ENCODE peak calls at places on chromosomes 11 and 22, in seven cellular contexts. G, X, I, U, Q, W and H are unnamed samples.

GRCh38 chr11:85811624-85812023 is 683 bp upstream of the SYTL2 start:
- DNase-seq in G (no peak), X (no peak), I (no peak), U (no peak), Q (no peak), W (no peak), H (no peak)

GRCh38 chr22:47101321-47101885 is 339.0 kb downstream of the TBC1D22A start:
- DNase-seq in G (no peak), X (no peak), I (no peak), U (no peak), Q (no peak), W (no peak), H (no peak)

GRCh38 chr11:8671242-8671641 is 11.2 kb downstream of the TRIM66 start:
- DNase-seq in G (peak), X (peak), I (peak), U (peak), Q (peak), W (no peak), H (peak)

GRCh38 chr11:47270331-47271271 is 668 bp downstream of the MADD start:
- DNase-seq in G (peak), X (no peak), I (peak), U (no peak), Q (peak), W (peak), H (no peak)

GRCh38 chr22:19669570-19669969 is 44.7 kb upstream of the SEPTIN5 start:
- DNase-seq in G (no peak), X (no peak), I (no peak), U (no peak), Q (no peak), W (no peak), H (no peak)

GRCh38 chr22:31089101-31090100 is 8.3 kb downstream of the SMTN start:
- DNase-seq in G (no peak), X (no peak), I (peak), U (no peak), Q (no peak), W (peak), H (peak)

GRCh38 chr11:34250732-34251639 is 106.8 kb downstream of the ABTB2 start:
- DNase-seq in G (peak), X (no peak), I (no peak), U (peak), Q (peak), W (peak), H (no peak)

GRCh38 chr11:92751594-92751993 is 217.9 kb upstream of the MTNR1B start:
- DNase-seq in G (no peak), X (no peak), I (no peak), U (no peak), Q (no peak), W (no peak), H (no peak)

GRCh38 chr22:42307806-42308563 is 37.5 kb upstream of the TCF20 start:
- DNase-seq in G (no peak), X (no peak), I (no peak), U (no peak), Q (no peak), W (no peak), H (no peak)

GRCh38 chr11:46212720-46213119 is 64.7 kb upstream of the CREB3L1 start:
- DNase-seq in G (no peak), X (no peak), I (no peak), U (no peak), Q (no peak), W (no peak), H (no peak)

GRCh38 chr22:23237841-23238240 is 57.5 kb downstream of the BCR start:
- DNase-seq in G (no peak), X (no peak), I (no peak), U (no peak), Q (no peak), W (no peak), H (no peak)

GRCh38 chr11:75625970-75626691 is 42.7 kb downstream of the MAP6 start:
- DNase-seq in G (peak), X (no peak), I (peak), U (no peak), Q (peak), W (peak), H (no peak)

GRCh38 chr11:17750817-17751165 is 16.2 kb downstream of the KCNC1 start:
- DNase-seq in G (no peak), X (no peak), I (no peak), U (no peak), Q (no peak), W (no peak), H (no peak)

GRCh38 chr22:40898850-40899357 is 37.0 kb upstream of the DNAJB7 start:
- DNase-seq in G (peak), X (no peak), I (peak), U (no peak), Q (peak), W (peak), H (no peak)

GRCh38 chr11:2580061-2580421 is 119.8 kb downstream of the KCNQ1OT1 start:
- DNase-seq in G (no peak), X (no peak), I (no peak), U (peak), Q (no peak), W (no peak), H (no peak)

GRCh38 chr22:35630387-35630793 is 13.3 kb upstream of the MB start:
- DNase-seq in G (peak), X (no peak), I (peak), U (peak), Q (peak), W (peak), H (no peak)

GRCh38 chr11:66616379-66617147 is at the start of gene RBM14:
- DNase-seq in G (peak), X (peak), I (peak), U (peak), Q (peak), W (peak), H (peak)

GRCh38 chr22:45638834-45639746 is 32.5 kb upstream of the ATXN10 start:
- DNase-seq in G (no peak), X (no peak), I (peak), U (no peak), Q (no peak), W (no peak), H (no peak)

GRCh38 chr11:60725592-60725991 is 1.1 kb downstream of the MS4A18 start:
- DNase-seq in G (no peak), X (no peak), I (no peak), U (no peak), Q (no peak), W (no peak), H (no peak)

GRCh38 chr22:43289976-43290663 is 53.1 kb downstream of the SCUBE1 start:
- DNase-seq in G (peak), X (no peak), I (peak), U (no peak), Q (no peak), W (no peak), H (no peak)

GRCh38 chr11:90823446-90823845 is 600.6 kb upstream of the CHORDC1 start:
- DNase-seq in G (no peak), X (no peak), I (no peak), U (no peak), Q (no peak), W (peak), H (no peak)

GRCh38 chr11:33772300-33772699 is 2.0 kb downstream of the FBXO3 start:
- DNase-seq in G (peak), X (no peak), I (no peak), U (no peak), Q (peak), W (peak), H (no peak)

GRCh38 chr22:33325232-33326004 is 267.2 kb upstream of the SYN3 start:
- DNase-seq in G (no peak), X (no peak), I (no peak), U (no peak), Q (no peak), W (no peak), H (no peak)

GRCh38 chr22:32469799-32470212 is 4.8 kb upstream of the FBXO7 start:
- DNase-seq in G (peak), X (no peak), I (peak), U (no peak), Q (peak), W (peak), H (no peak)

GRCh38 chr11:26649884-26650283 is 72.0 kb downstream of the SLC5A12 start:
- DNase-seq in G (peak), X (peak), I (peak), U (peak), Q (peak), W (peak), H (no peak)

GRCh38 chr11:86588566-86589090 is 83.8 kb downstream of the ME3 start:
- DNase-seq in G (no peak), X (peak), I (no peak), U (no peak), Q (peak), W (no peak), H (no peak)

GRCh38 chr11:128506999-128507591 is 80.3 kb downstream of the ETS1 start:
- DNase-seq in G (peak), X (no peak), I (peak), U (no peak), Q (peak), W (no peak), H (no peak)

GRCh38 chr11:59191899-59192298 is 20.0 kb downstream of the DTX4 start:
- DNase-seq in G (no peak), X (no peak), I (no peak), U (no peak), Q (no peak), W (peak), H (no peak)

GRCh38 chr11:59188954-59189353 is 17.0 kb downstream of the DTX4 start:
- DNase-seq in G (no peak), X (no peak), I (no peak), U (no peak), Q (peak), W (peak), H (no peak)

GRCh38 chr11:59187587-59187986 is 15.7 kb downstream of the DTX4 start:
- DNase-seq in G (peak), X (no peak), I (peak), U (no peak), Q (no peak), W (peak), H (no peak)

GRCh38 chr11:59191095-59191494 is 19.2 kb downstream of the DTX4 start:
- DNase-seq in G (no peak), X (no peak), I (no peak), U (no peak), Q (no peak), W (no peak), H (no peak)

DNA sequence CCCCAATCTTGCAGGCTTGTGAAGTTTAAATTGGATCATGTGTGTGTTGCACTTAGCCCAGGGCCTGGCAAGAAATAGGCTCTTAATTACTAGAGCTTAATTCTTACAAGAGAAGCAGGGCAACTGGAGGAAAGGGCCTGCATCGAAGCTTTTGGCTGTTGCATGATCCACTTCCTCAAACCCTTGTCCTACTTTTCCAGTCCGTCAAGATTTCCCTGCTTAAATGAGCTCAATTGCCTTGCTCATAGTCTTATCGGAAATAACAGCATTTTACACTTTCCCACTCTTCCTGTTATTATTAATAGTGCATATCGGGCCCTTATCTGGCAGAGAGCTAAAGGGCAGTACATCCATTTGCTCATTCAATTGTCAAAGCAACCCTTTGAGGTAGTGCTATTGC is 18.1 kb downstream of the DTX4 start:
- DNase-seq in G (no peak), X (no peak), I (no peak), U (no peak), Q (no peak), W (peak), H (no peak)
- H4K8ac ChIP-seq in G (no peak), X (no peak), I (no peak), U (no peak), Q (no peak), W (no peak), H (no peak)

GRCh38 chr11:19574916-19575315 is 137.7 kb upstream of the NAV2 start:
- DNase-seq in G (no peak), X (no peak), I (no peak), U (no peak), Q (no peak), W (no peak), H (no peak)
- H2BK5ac ChIP-seq in G (no peak), X (no peak), I (no peak), U (no peak), Q (no peak), W (no peak), H (no peak)

GRCh38 chr22:50292643-50293440 is 14.6 kb downstream of the PLXNB2 start:
- DNase-seq in G (no peak), X (no peak), I (no peak), U (no peak), Q (no peak), W (peak), H (peak)
- H3K18ac ChIP-seq in G (peak), X (peak), I (peak), U (peak), Q (peak), W (peak), H (peak)

GRCh38 chr11:110827276-110827675 is 115.0 kb upstream of the ARHGAP20 start:
- DNase-seq in G (no peak), X (no peak), I (no peak), U (no peak), Q (peak), W (no peak), H (no peak)

GRCh38 chr11:110830344-110831141 is 118.3 kb upstream of the ARHGAP20 start:
- DNase-seq in G (peak), X (no peak), I (no peak), U (peak), Q (peak), W (no peak), H (peak)

GRCh38 chr11:110832080-110832479 is 119.8 kb upstream of the ARHGAP20 start:
- DNase-seq in G (no peak), X (no peak), I (no peak), U (no peak), Q (no peak), W (no peak), H (no peak)

GRCh38 chr11:110828086-110828485 is 115.8 kb upstream of the ARHGAP20 start:
- DNase-seq in G (no peak), X (no peak), I (no peak), U (no peak), Q (no peak), W (no peak), H (no peak)

GRCh38 chr11:110829873-110830272 is 117.6 kb upstream of the ARHGAP20 start:
- DNase-seq in G (no peak), X (no peak), I (no peak), U (no peak), Q (no peak), W (no peak), H (no peak)
- H4K8ac ChIP-seq in G (peak), X (no peak), I (no peak), U (no peak), Q (no peak), W (no peak), H (no peak)

GRCh38 chr11:69106124-69106811 is 49.5 kb upstream of the SMIM38 start:
- DNase-seq in G (no peak), X (no peak), I (no peak), U (no peak), Q (no peak), W (peak), H (no peak)
- H2BK5ac ChIP-seq in G (no peak), X (peak), I (no peak), U (no peak), Q (no peak), W (no peak), H (no peak)

GRCh38 chr11:69515271-69516245 is 34.1 kb downstream of the LINC01488 start:
- DNase-seq in G (no peak), X (no peak), I (no peak), U (no peak), Q (no peak), W (no peak), H (no peak)
- H3K18ac ChIP-seq in G (no peak), X (no peak), I (no peak), U (no peak), Q (no peak), W (no peak), H (no peak)

GRCh38 chr11:95688015-95688414 is 101.6 kb downstream of the FAM76B start:
- DNase-seq in G (no peak), X (no peak), I (no peak), U (no peak), Q (no peak), W (no peak), H (no peak)
- H4K8ac ChIP-seq in G (no peak), X (no peak), I (no peak), U (no peak), Q (no peak), W (no peak), H (no peak)

GRCh38 chr11:70745451-70745850 is 347.1 kb downstream of the CTTN start:
- DNase-seq in G (no peak), X (no peak), I (no peak), U (no peak), Q (no peak), W (no peak), H (no peak)

GRCh38 chr11:70745936-70746335 is 347.6 kb downstream of the CTTN start:
- DNase-seq in G (no peak), X (no peak), I (no peak), U (no peak), Q (no peak), W (no peak), H (no peak)

GRCh38 chr11:70744396-70745185 is 346.3 kb downstream of the CTTN start:
- DNase-seq in G (no peak), X (no peak), I (no peak), U (no peak), Q (no peak), W (no peak), H (no peak)

GRCh38 chr11:70742553-70743291 is 344.4 kb downstream of the CTTN start:
- DNase-seq in G (no peak), X (peak), I (no peak), U (peak), Q (peak), W (peak), H (peak)

DNA sequence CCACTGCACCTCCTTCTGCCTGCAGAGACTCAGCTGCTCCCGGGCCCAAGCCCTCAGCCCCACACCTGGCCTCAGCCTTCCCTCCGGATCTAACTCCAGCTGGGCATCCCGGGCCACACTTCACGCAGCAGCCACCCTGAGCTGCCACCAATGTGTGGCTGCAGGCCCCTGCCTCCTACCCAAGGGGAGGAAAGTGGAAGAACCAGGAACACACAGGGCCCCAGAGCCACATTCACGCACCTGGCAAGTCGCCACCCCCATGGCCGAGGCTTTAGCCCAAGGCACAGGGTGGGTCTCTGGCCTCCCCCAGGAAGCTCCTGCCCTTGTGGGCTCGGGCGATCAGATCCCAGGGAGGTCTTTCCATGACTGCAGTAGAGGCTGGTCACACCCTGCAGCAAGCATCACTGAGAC is 345.6 kb downstream of the CTTN start:
- DNase-seq in G (no peak), X (no peak), I (no peak), U (no peak), Q (no peak), W (no peak), H (no peak)
- H2BK5ac ChIP-seq in G (no peak), X (no peak), I (peak), U (no peak), Q (no peak), W (no peak), H (no peak)

GRCh38 chr22:18079706-18080230 is 2.0 kb downstream of the PEX26 start:
- DNase-seq in G (no peak), X (no peak), I (no peak), U (no peak), Q (no peak), W (no peak), H (no peak)
- H3K18ac ChIP-seq in G (no peak), X (no peak), I (no peak), U (no peak), Q (no peak), W (no peak), H (no peak)